ENCODE peak calls at places on chromosome 4, in nine cellular contexts. E, Q, R, N, Y, M, B, H and C are unnamed samples.

GRCh38 chr4:147640331-147640730 is 23.1 kb downstream of the TMEM184C start:
- DNase-seq in E (no peak), Q (no peak), R (no peak), N (no peak), Y (no peak), M (no peak), B (no peak), H (no peak), C (no peak)

GRCh38 chr4:38753021-38753806 is 29.6 kb downstream of the TLR10 start:
- DNase-seq in E (peak; percentile 81), Q (peak; percentile 69), R (peak; percentile 55), N (no peak), Y (peak; percentile 88), M (peak; percentile 91), B (peak; percentile 56), H (peak; percentile 88), C (peak; percentile 62)

GRCh38 chr4:42278709-42279324 is 118.5 kb upstream of the SHISA3 start:
- DNase-seq in E (no peak), Q (no peak), R (no peak), N (no peak), Y (no peak), M (no peak), B (no peak), H (no peak), C (no peak)

GRCh38 chr4:69156913-69157312 is 57.6 kb downstream of the UGT2B11 start:
- DNase-seq in E (peak; percentile 7), Q (no peak), R (no peak), N (no peak), Y (no peak), M (no peak), B (no peak), H (no peak), C (no peak)

GRCh38 chr4:184962125-184962638 is 56.1 kb upstream of the HELT start:
- DNase-seq in E (no peak), Q (no peak), R (no peak), N (no peak), Y (no peak), M (no peak), B (no peak), H (no peak), C (no peak)

GRCh38 chr4:149426461-149426860 is 389.2 kb downstream of the IQCM start:
- DNase-seq in E (no peak), Q (no peak), R (no peak), N (no peak), Y (no peak), M (no peak), B (no peak), H (no peak), C (no peak)

GRCh38 chr4:23312686-23313085 is 577.2 kb downstream of the PPARGC1A start:
- DNase-seq in E (no peak), Q (no peak), R (no peak), N (no peak), Y (no peak), M (no peak), B (no peak), H (no peak), C (no peak)

GRCh38 chr4:7842384-7843279 is 97.0 kb downstream of the AFAP1 start:
- DNase-seq in E (peak; percentile 83), Q (peak; percentile 66), R (no peak), N (no peak), Y (no peak), M (peak; percentile 75), B (no peak), H (peak; percentile 77), C (peak; percentile 33)

GRCh38 chr4:110615366-110616161 is 7.3 kb downstream of the PITX2 start:
- DNase-seq in E (no peak), Q (no peak), R (no peak), N (no peak), Y (no peak), M (no peak), B (no peak), H (no peak), C (no peak)

GRCh38 chr4:61866357-61867030 is 666.4 kb downstream of the ADGRL3 start:
- DNase-seq in E (no peak), Q (no peak), R (no peak), N (no peak), Y (no peak), M (no peak), B (no peak), H (no peak), C (no peak)

GRCh38 chr4:5881340-5881739 is 11.5 kb downstream of the CRMP1 start:
- DNase-seq in E (no peak), Q (no peak), R (no peak), N (no peak), Y (no peak), M (no peak), B (no peak), H (no peak), C (no peak)
- H3K4me1 ChIP-seq in E (no peaks in the 10 kb centered on the region), Q (no peaks in the 10 kb centered on the region), R (no peaks in the 10 kb centered on the region), N (no peaks in the 10 kb centered on the region), Y (no peaks in the 10 kb centered on the region), M (no peaks in the 10 kb centered on the region), B (no peaks in the 10 kb centered on the region), H (no peaks in the 10 kb centered on the region), C (no peaks in the 10 kb centered on the region)

GRCh38 chr4:123418486-123418931 is 21.9 kb downstream of the SPRY1 start:
- DNase-seq in E (no peak), Q (peak; percentile 16), R (peak; percentile 43), N (no peak), Y (no peak), M (no peak), B (peak; percentile 62), H (no peak), C (no peak)

GRCh38 chr4:123421227-123421941 is 24.8 kb downstream of the SPRY1 start:
- DNase-seq in E (no peak), Q (no peak), R (no peak), N (no peak), Y (no peak), M (no peak), B (no peak), H (no peak), C (no peak)

GRCh38 chr4:123423819-123424218 is 27.2 kb downstream of the SPRY1 start:
- DNase-seq in E (no peak), Q (no peak), R (no peak), N (no peak), Y (no peak), M (no peak), B (no peak), H (no peak), C (no peak)

GRCh38 chr4:123419885-123420743 is 23.5 kb downstream of the SPRY1 start:
- DNase-seq in E (no peak), Q (no peak), R (no peak), N (no peak), Y (no peak), M (no peak), B (no peak), H (no peak), C (no peak)

GRCh38 chr4:123421942-123422781 is 25.6 kb downstream of the SPRY1 start:
- DNase-seq in E (no peak), Q (no peak), R (no peak), N (no peak), Y (no peak), M (no peak), B (no peak), H (no peak), C (no peak)
- H3K4me3 ChIP-seq in E (no peak overlapping the region), Q (no peak overlapping the region), R (no peak overlapping the region), N (no peak overlapping the region), Y (no peak overlapping the region), M (no peak overlapping the region), B (no peak overlapping the region), H (no peak overlapping the region), C (no peak overlapping the region)

GRCh38 chr4:2807571-2807970 is 14.7 kb downstream of the SH3BP2 start:
- DNase-seq in E (no peak), Q (no peak), R (no peak), N (peak; percentile 54), Y (no peak), M (no peak), B (no peak), H (no peak), C (no peak)

GRCh38 chr4:2804973-2805501 is 12.2 kb downstream of the SH3BP2 start:
- DNase-seq in E (no peak), Q (no peak), R (no peak), N (peak; percentile 54), Y (no peak), M (no peak), B (no peak), H (no peak), C (no peak)

GRCh38 chr4:2804449-2804972 is 11.6 kb downstream of the SH3BP2 start:
- DNase-seq in E (no peak), Q (no peak), R (no peak), N (peak; percentile 49), Y (no peak), M (no peak), B (no peak), H (no peak), C (no peak)

GRCh38 chr4:2806392-2807355 is 13.8 kb downstream of the SH3BP2 start:
- DNase-seq in E (no peak), Q (peak; percentile 62), R (peak; percentile 91), N (peak; percentile 79), Y (no peak), M (peak; percentile 49), B (peak; percentile 77), H (peak; percentile 84), C (peak; percentile 80)

DNA sequence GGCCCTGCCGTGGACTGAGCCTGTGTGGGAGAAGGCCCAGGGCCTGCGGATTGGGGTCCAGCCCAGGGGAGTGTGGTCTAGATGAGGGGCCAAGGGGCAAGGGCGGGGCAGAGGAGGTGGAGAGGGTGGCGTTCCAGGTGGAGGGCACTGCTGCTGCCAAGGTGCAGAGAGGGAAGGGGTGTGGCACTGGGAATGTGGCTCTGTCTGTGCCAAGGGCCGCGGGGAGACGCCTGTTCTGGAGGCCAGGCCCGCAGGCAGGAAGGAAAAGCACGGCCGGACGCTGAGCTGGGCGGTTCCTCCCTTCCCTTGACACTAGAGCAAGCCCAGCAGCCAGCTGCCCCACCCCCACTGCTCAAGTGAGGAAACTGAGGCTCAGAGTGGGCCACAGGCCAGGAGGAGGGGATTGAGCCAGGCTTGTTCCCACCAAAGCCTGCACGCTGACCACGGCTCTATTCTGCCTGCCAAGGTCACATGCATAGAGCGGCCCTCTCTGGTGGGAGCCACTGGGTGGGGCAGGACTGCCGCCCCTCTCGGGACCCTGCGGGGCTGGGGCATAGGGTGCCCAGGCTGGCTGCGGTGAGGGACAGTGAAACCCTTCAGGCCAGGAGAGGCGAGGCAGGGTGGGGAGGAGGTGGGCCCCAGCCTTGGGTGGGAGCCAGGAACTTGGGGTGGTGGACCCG is 13.0 kb downstream of the SH3BP2 start:
- DNase-seq in E (no peak), Q (peak; percentile 43), R (peak; percentile 93), N (peak; percentile 75), Y (no peak), M (no peak), B (peak; percentile 76), H (no peak), C (peak; percentile 92)
- TF ChIP-seq POLR2A in E (no peak), Q (no peak), R (no peak), N (no peak), Y (no peak), M (no peak), B (no peak), H (no peak), C (no peak)

DNA sequence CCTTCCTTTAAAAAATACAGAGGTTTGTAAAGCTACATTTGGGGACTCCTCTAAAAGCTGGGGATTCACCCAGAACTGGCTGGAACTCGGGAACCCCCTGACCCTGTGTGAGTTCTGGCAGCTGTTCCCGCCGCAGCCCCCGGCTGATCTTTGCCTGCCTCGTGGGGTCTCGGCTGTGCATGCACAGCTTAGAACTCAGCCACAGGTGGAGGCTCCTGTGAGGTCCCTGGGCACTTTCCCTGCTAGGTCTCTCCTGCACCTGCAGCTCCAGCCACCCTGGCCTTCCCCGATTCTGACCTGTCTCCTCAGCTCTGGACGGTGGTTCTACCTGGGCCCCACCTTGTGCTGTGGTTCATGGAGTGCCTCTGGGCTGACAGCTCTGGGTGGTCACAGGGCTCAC is 48.6 kb upstream of the HGFAC start:
- DNase-seq in E (no peak), Q (no peak), R (no peak), N (no peak), Y (no peak), M (no peak), B (no peak), H (no peak), C (no peak)
- H3K4me1 ChIP-seq in E (no peaks in the 10 kb centered on the region), Q (peaks cover 4% of the 10 kb centered on the region), R (peaks cover 15% of the 10 kb centered on the region), N (no peaks in the 10 kb centered on the region), Y (peaks cover 35% of the 10 kb centered on the region), M (no peaks in the 10 kb centered on the region), B (peaks cover 12% of the 10 kb centered on the region), H (peaks cover 3% of the 10 kb centered on the region), C (peaks cover 16% of the 10 kb centered on the region)